ENCODE peak calls at places on chromosome 2, in seven cellular contexts. One of them, this sample, is unnamed.

GRCh38 chr2:11379558-11379957 is 35.1 kb upstream of the ROCK2 start:
- DNase-seq in A549: no peak
- DNase-seq in HepG2: no peak
- DNase-seq in GM12878: no peak
- DNase-seq in HCT116: no peak
- DNase-seq in K562: no peak
- DNase-seq in H1: no peak
- DNase-seq in this sample: peak

GRCh38 chr2:16508061-16508851 is 157.4 kb downstream of the CYRIA start:
- DNase-seq in A549: peak
- DNase-seq in HepG2: peak
- DNase-seq in GM12878: no peak
- DNase-seq in HCT116: no peak
- DNase-seq in K562: peak
- DNase-seq in H1: peak
- DNase-seq in this sample: no peak

GRCh38 chr2:112141623-112142001 is 3.4 kb downstream of the FBLN7 start:
- DNase-seq in A549: no peak
- DNase-seq in HepG2: no peak
- DNase-seq in GM12878: no peak
- DNase-seq in HCT116: no peak
- DNase-seq in K562: no peak
- DNase-seq in H1: no peak
- DNase-seq in this sample: no peak

GRCh38 chr2:46171996-46172546 is 125.1 kb upstream of the EPAS1 start:
- DNase-seq in A549: no peak
- DNase-seq in HepG2: peak
- DNase-seq in GM12878: no peak
- DNase-seq in HCT116: peak
- DNase-seq in K562: no peak
- DNase-seq in H1: no peak
- DNase-seq in this sample: no peak

GRCh38 chr2:84855730-84856129 is 25.2 kb downstream of the TRABD2A start:
- DNase-seq in A549: no peak
- DNase-seq in HepG2: no peak
- DNase-seq in GM12878: no peak
- DNase-seq in HCT116: no peak
- DNase-seq in K562: no peak
- DNase-seq in H1: peak
- DNase-seq in this sample: no peak

GRCh38 chr2:217849576-217849975 is 153.2 kb downstream of the TNS1 start:
- DNase-seq in A549: no peak
- DNase-seq in HepG2: no peak
- DNase-seq in GM12878: no peak
- DNase-seq in HCT116: no peak
- DNase-seq in K562: no peak
- DNase-seq in H1: no peak
- DNase-seq in this sample: no peak

GRCh38 chr2:167962436-167963226 is 284.8 kb downstream of the STK39 start:
- DNase-seq in A549: no peak
- DNase-seq in HepG2: no peak
- DNase-seq in GM12878: no peak
- DNase-seq in HCT116: no peak
- DNase-seq in K562: no peak
- DNase-seq in H1: no peak
- DNase-seq in this sample: no peak

GRCh38 chr2:158489366-158490112 is 32.8 kb downstream of the PKP4 start:
- DNase-seq in A549: no peak
- DNase-seq in HepG2: no peak
- DNase-seq in GM12878: no peak
- DNase-seq in HCT116: no peak
- DNase-seq in K562: no peak
- DNase-seq in H1: no peak
- DNase-seq in this sample: no peak

GRCh38 chr2:181070119-181070833 is 89.9 kb downstream of the UBE2E3 start:
- DNase-seq in A549: peak
- DNase-seq in HepG2: no peak
- DNase-seq in GM12878: no peak
- DNase-seq in HCT116: peak
- DNase-seq in K562: peak
- DNase-seq in H1: no peak
- DNase-seq in this sample: peak

GRCh38 chr2:172021074-172021931 is 21.6 kb downstream of the METAP1D start:
- DNase-seq in A549: no peak
- DNase-seq in HepG2: peak
- DNase-seq in GM12878: no peak
- DNase-seq in HCT116: no peak
- DNase-seq in K562: peak
- DNase-seq in H1: no peak
- DNase-seq in this sample: peak

GRCh38 chr2:127703282-127703681 is 2.0 kb downstream of the SFT2D3 start:
- DNase-seq in A549: no peak
- DNase-seq in HepG2: no peak
- DNase-seq in GM12878: no peak
- DNase-seq in HCT116: no peak
- DNase-seq in K562: no peak
- DNase-seq in H1: no peak
- DNase-seq in this sample: no peak

GRCh38 chr2:86347401-86347800 is 10.0 kb upstream of the REEP1 start:
- DNase-seq in A549: no peak
- DNase-seq in HepG2: no peak
- DNase-seq in GM12878: no peak
- DNase-seq in HCT116: no peak
- DNase-seq in K562: no peak
- DNase-seq in H1: no peak
- DNase-seq in this sample: no peak

GRCh38 chr2:119649364-119649917 is 29.6 kb upstream of the TMEM177 start:
- DNase-seq in A549: no peak
- DNase-seq in HepG2: no peak
- DNase-seq in GM12878: no peak
- DNase-seq in HCT116: no peak
- DNase-seq in K562: no peak
- DNase-seq in H1: no peak
- DNase-seq in this sample: peak

GRCh38 chr2:144430722-144431163 is 89.2 kb downstream of the ZEB2 start:
- DNase-seq in A549: no peak
- DNase-seq in HepG2: no peak
- DNase-seq in GM12878: peak
- DNase-seq in HCT116: no peak
- DNase-seq in K562: no peak
- DNase-seq in H1: no peak
- DNase-seq in this sample: peak

GRCh38 chr2:75002007-75002406 is 43.6 kb downstream of the POLE4 start:
- DNase-seq in A549: no peak
- DNase-seq in HepG2: peak
- DNase-seq in GM12878: no peak
- DNase-seq in HCT116: no peak
- DNase-seq in K562: no peak
- DNase-seq in H1: no peak
- DNase-seq in this sample: peak

GRCh38 chr2:20391951-20392699 is 41.5 kb upstream of the PUM2 start:
- DNase-seq in A549: peak
- DNase-seq in HepG2: peak
- DNase-seq in GM12878: no peak
- DNase-seq in HCT116: no peak
- DNase-seq in K562: peak
- DNase-seq in H1: no peak
- DNase-seq in this sample: no peak

GRCh38 chr2:118847447-118848172 is at the start of gene EN1:
- DNase-seq in A549: no peak
- DNase-seq in HepG2: no peak
- DNase-seq in GM12878: no peak
- DNase-seq in HCT116: no peak
- DNase-seq in K562: peak
- DNase-seq in H1: peak
- DNase-seq in this sample: peak

GRCh38 chr2:105610444-105611327 is 134.0 kb upstream of the NCK2 start:
- DNase-seq in A549: no peak
- DNase-seq in HepG2: peak
- DNase-seq in GM12878: no peak
- DNase-seq in HCT116: no peak
- DNase-seq in K562: no peak
- DNase-seq in H1: no peak
- DNase-seq in this sample: no peak

GRCh38 chr2:231515603-231516002 is 14.6 kb downstream of the NMUR1 start:
- DNase-seq in A549: no peak
- DNase-seq in HepG2: no peak
- DNase-seq in GM12878: no peak
- DNase-seq in HCT116: no peak
- DNase-seq in K562: peak
- DNase-seq in H1: no peak
- DNase-seq in this sample: no peak

GRCh38 chr2:119531292-119531691 is 7.0 kb upstream of the SCTR start:
- DNase-seq in A549: no peak
- DNase-seq in HepG2: peak
- DNase-seq in GM12878: no peak
- DNase-seq in HCT116: no peak
- DNase-seq in K562: no peak
- DNase-seq in H1: no peak
- DNase-seq in this sample: no peak

GRCh38 chr2:74555610-74556103 is 1.1 kb downstream of the DOK1 start:
- DNase-seq in A549: no peak
- DNase-seq in HepG2: no peak
- DNase-seq in GM12878: no peak
- DNase-seq in HCT116: no peak
- DNase-seq in K562: no peak
- DNase-seq in H1: no peak
- DNase-seq in this sample: no peak

DNA sequence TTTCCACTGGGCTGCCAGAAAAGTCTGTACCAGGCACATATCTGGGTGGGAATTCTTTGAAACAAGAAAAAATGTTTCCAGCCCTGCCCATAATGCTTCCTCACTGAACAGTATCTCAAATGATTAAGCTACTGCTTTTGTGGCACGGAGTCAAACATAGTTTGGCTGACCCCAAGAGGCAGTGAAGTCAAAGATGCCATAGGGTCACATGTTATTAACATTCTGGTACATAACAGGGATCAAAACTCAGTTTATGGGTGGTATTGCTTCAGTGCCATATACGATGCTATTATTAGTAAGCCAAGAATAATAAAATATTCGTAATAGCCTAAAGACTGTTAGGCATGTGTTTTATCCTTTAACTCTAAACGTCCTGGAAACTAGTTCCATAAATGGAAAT is 112.4 kb downstream of the FEZ2 start:
- DNase-seq in A549: no peak
- DNase-seq in HepG2: no peak
- DNase-seq in GM12878: no peak
- DNase-seq in HCT116: no peak
- DNase-seq in K562: no peak
- DNase-seq in H1: no peak
- DNase-seq in this sample: peak
- TF ChIP-seq CEBPB in A549: peak
- TF ChIP-seq CEBPB in HepG2: no peak
- TF ChIP-seq CEBPB in GM12878: no peak
- TF ChIP-seq CEBPB in HCT116: no peak
- TF ChIP-seq CEBPB in K562: no peak
- TF ChIP-seq CEBPB in H1: no peak
- TF ChIP-seq CEBPB in this sample: peak

GRCh38 chr2:26559044-26559405 is 81.1 kb upstream of the OTOF start:
- DNase-seq in A549: no peak
- DNase-seq in HepG2: no peak
- DNase-seq in GM12878: no peak
- DNase-seq in HCT116: no peak
- DNase-seq in K562: no peak
- DNase-seq in H1: no peak
- DNase-seq in this sample: no peak

GRCh38 chr2:26555246-26556133 is 77.6 kb upstream of the OTOF start:
- DNase-seq in A549: peak
- DNase-seq in HepG2: peak
- DNase-seq in GM12878: no peak
- DNase-seq in HCT116: no peak
- DNase-seq in K562: peak
- DNase-seq in H1: no peak
- DNase-seq in this sample: no peak

GRCh38 chr2:26558271-26559043 is 80.5 kb upstream of the OTOF start:
- DNase-seq in A549: no peak
- DNase-seq in HepG2: no peak
- DNase-seq in GM12878: no peak
- DNase-seq in HCT116: no peak
- DNase-seq in K562: no peak
- DNase-seq in H1: no peak
- DNase-seq in this sample: no peak

GRCh38 chr2:26557244-26557925 is 79.5 kb upstream of the OTOF start:
- DNase-seq in A549: no peak
- DNase-seq in HepG2: no peak
- DNase-seq in GM12878: no peak
- DNase-seq in HCT116: no peak
- DNase-seq in K562: no peak
- DNase-seq in H1: no peak
- DNase-seq in this sample: no peak

GRCh38 chr2:26556309-26557243 is 78.7 kb upstream of the OTOF start:
- DNase-seq in A549: no peak
- DNase-seq in HepG2: no peak
- DNase-seq in GM12878: no peak
- DNase-seq in HCT116: no peak
- DNase-seq in K562: no peak
- DNase-seq in H1: no peak
- DNase-seq in this sample: no peak
- TF ChIP-seq CEBPB in A549: no peak
- TF ChIP-seq CEBPB in HepG2: no peak
- TF ChIP-seq CEBPB in GM12878: no peak
- TF ChIP-seq CEBPB in HCT116: no peak
- TF ChIP-seq CEBPB in K562: no peak
- TF ChIP-seq CEBPB in H1: no peak
- TF ChIP-seq CEBPB in this sample: no peak

GRCh38 chr2:147925886-147926285 is 81.1 kb downstream of the ACVR2A start:
- DNase-seq in A549: no peak
- DNase-seq in HepG2: no peak
- DNase-seq in GM12878: no peak
- DNase-seq in HCT116: no peak
- DNase-seq in K562: no peak
- DNase-seq in H1: no peak
- DNase-seq in this sample: peak

GRCh38 chr2:147924647-147925046 is 79.8 kb downstream of the ACVR2A start:
- DNase-seq in A549: no peak
- DNase-seq in HepG2: no peak
- DNase-seq in GM12878: no peak
- DNase-seq in HCT116: no peak
- DNase-seq in K562: no peak
- DNase-seq in H1: no peak
- DNase-seq in this sample: no peak

GRCh38 chr2:147927053-147927588 is 82.3 kb downstream of the ACVR2A start:
- DNase-seq in A549: no peak
- DNase-seq in HepG2: peak
- DNase-seq in GM12878: no peak
- DNase-seq in HCT116: no peak
- DNase-seq in K562: no peak
- DNase-seq in H1: no peak
- DNase-seq in this sample: no peak
- TF ChIP-seq CEBPB in A549: peak
- TF ChIP-seq CEBPB in HepG2: peak
- TF ChIP-seq CEBPB in GM12878: no peak
- TF ChIP-seq CEBPB in HCT116: no peak
- TF ChIP-seq CEBPB in K562: no peak
- TF ChIP-seq CEBPB in H1: no peak
- TF ChIP-seq CEBPB in this sample: peak

DNA sequence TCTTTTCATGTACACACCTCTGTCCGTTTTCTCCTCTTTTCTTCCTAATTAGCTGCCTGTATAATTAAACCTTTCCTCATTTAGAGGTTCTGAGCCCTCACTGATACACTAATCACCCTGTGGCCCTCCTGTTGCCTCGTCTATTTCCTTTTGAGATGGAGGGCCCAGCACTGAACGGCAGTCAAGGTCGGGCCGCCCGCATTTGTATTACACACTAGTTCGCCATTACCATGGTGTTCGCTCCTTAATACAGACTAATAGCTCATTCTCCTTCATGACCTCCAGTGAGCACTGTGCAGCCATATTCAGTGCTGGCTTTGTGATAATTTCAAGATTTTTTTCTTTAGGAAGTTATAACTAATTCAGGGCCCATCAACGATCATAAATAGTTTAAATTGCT is 64.1 kb downstream of the SLC4A3 start:
- DNase-seq in A549: no peak
- DNase-seq in HepG2: no peak
- DNase-seq in GM12878: no peak
- DNase-seq in HCT116: no peak
- DNase-seq in K562: no peak
- DNase-seq in H1: no peak
- DNase-seq in this sample: no peak
- TF ChIP-seq CEBPB in A549: no peak
- TF ChIP-seq CEBPB in HepG2: no peak
- TF ChIP-seq CEBPB in GM12878: no peak
- TF ChIP-seq CEBPB in HCT116: no peak
- TF ChIP-seq CEBPB in K562: no peak
- TF ChIP-seq CEBPB in H1: no peak
- TF ChIP-seq CEBPB in this sample: no peak

This sample was measured in IMR-90.